ENCODE peak calls at places on chromosomes 16 and 17, in seven cellular contexts. One of them, this sample, is unnamed.

GRCh38 chr17:12545877-12546513 is 119.7 kb upstream of the MYOCD start:
- DNase-seq in effector memory CD8-positive, alpha-beta T cell: no peak
- DNase-seq in spleen: no peak
- DNase-seq in keratinocyte: peak
- DNase-seq in cardiac septum: no peak
- DNase-seq in T-helper 17 cell: no peak
- DNase-seq in T-helper 1 cell: no peak
- DNase-seq in this sample: no peak

GRCh38 chr16:89845417-89845816 is 17.1 kb downstream of the SPIRE2 start:
- DNase-seq in effector memory CD8-positive, alpha-beta T cell: no peak
- DNase-seq in spleen: peak
- DNase-seq in keratinocyte: no peak
- DNase-seq in cardiac septum: no peak
- DNase-seq in T-helper 17 cell: no peak
- DNase-seq in T-helper 1 cell: no peak
- DNase-seq in this sample: no peak

GRCh38 chr16:73323880-73324279 is 276.0 kb upstream of the ZFHX3 start:
- DNase-seq in effector memory CD8-positive, alpha-beta T cell: no peak
- DNase-seq in spleen: no peak
- DNase-seq in keratinocyte: no peak
- DNase-seq in cardiac septum: no peak
- DNase-seq in T-helper 17 cell: no peak
- DNase-seq in T-helper 1 cell: no peak
- DNase-seq in this sample: no peak

GRCh38 chr16:87003414-87003755 is 313.8 kb downstream of the C16orf95 start:
- DNase-seq in effector memory CD8-positive, alpha-beta T cell: no peak
- DNase-seq in spleen: no peak
- DNase-seq in keratinocyte: no peak
- DNase-seq in cardiac septum: no peak
- DNase-seq in T-helper 17 cell: no peak
- DNase-seq in T-helper 1 cell: no peak
- DNase-seq in this sample: no peak

GRCh38 chr16:66746682-66747081 is 4.7 kb downstream of the DYNC1LI2 start:
- DNase-seq in effector memory CD8-positive, alpha-beta T cell: no peak
- DNase-seq in spleen: no peak
- DNase-seq in keratinocyte: no peak
- DNase-seq in cardiac septum: no peak
- DNase-seq in T-helper 17 cell: no peak
- DNase-seq in T-helper 1 cell: no peak
- DNase-seq in this sample: no peak

GRCh38 chr17:7236808-7237207 is 2.4 kb downstream of the PHF23 start:
- DNase-seq in effector memory CD8-positive, alpha-beta T cell: no peak
- DNase-seq in spleen: peak
- DNase-seq in keratinocyte: no peak
- DNase-seq in cardiac septum: no peak
- DNase-seq in T-helper 17 cell: no peak
- DNase-seq in T-helper 1 cell: no peak
- DNase-seq in this sample: no peak

GRCh38 chr16:18932243-18932997 is 6.2 kb upstream of the SMG1 start:
- DNase-seq in effector memory CD8-positive, alpha-beta T cell: no peak
- DNase-seq in spleen: no peak
- DNase-seq in keratinocyte: no peak
- DNase-seq in cardiac septum: no peak
- DNase-seq in T-helper 17 cell: no peak
- DNase-seq in T-helper 1 cell: no peak
- DNase-seq in this sample: no peak

GRCh38 chr17:65697661-65698060 is 136.2 kb upstream of the AXIN2 start:
- DNase-seq in effector memory CD8-positive, alpha-beta T cell: no peak
- DNase-seq in spleen: no peak
- DNase-seq in keratinocyte: no peak
- DNase-seq in cardiac septum: no peak
- DNase-seq in T-helper 17 cell: no peak
- DNase-seq in T-helper 1 cell: no peak
- DNase-seq in this sample: no peak